ENCODE peak calls at places on chromosomes 11 and 22, in nine cellular contexts. One of them, this sample, is unnamed.

GRCh38 chr22:41369089-41369745 is 12.5 kb upstream of the TEF start:
- DNase-seq in activated CD8-positive, alpha-beta T cell treated with anti-CD3 and anti-CD28 coated beads, Interleukin-2, amount 10 ng/mL, durations not matched to agents 7 days and 5 days: no peak
- DNase-seq in keratinocyte: no peak
- DNase-seq in ureter: no peak
- DNase-seq in stimulated activated CD4-positive, alpha-beta T cell treated with anti-CD3 and anti-CD28 coated beads, Interleukin-1b, Interleukin-23, amount 100 ng/mL, for 24 hours: no peak
- DNase-seq in AG08395: no peak
- DNase-seq in ELR: no peak
- DNase-seq in sigmoid colon: no peak
- DNase-seq in mucosa of gallbladder: no peak
- DNase-seq in this sample: no peak

GRCh38 chr11:77401486-77402217 is 72.2 kb downstream of the PAK1 start:
- DNase-seq in activated CD8-positive, alpha-beta T cell treated with anti-CD3 and anti-CD28 coated beads, Interleukin-2, amount 10 ng/mL, durations not matched to agents 7 days and 5 days: no peak
- DNase-seq in keratinocyte: no peak
- DNase-seq in ureter: no peak
- DNase-seq in stimulated activated CD4-positive, alpha-beta T cell treated with anti-CD3 and anti-CD28 coated beads, Interleukin-1b, Interleukin-23, amount 100 ng/mL, for 24 hours: no peak
- DNase-seq in AG08395: no peak
- DNase-seq in ELR: no peak
- DNase-seq in sigmoid colon: no peak
- DNase-seq in mucosa of gallbladder: no peak
- DNase-seq in this sample: no peak

GRCh38 chr11:24637520-24637919 is 140.7 kb downstream of the LUZP2 start:
- DNase-seq in activated CD8-positive, alpha-beta T cell treated with anti-CD3 and anti-CD28 coated beads, Interleukin-2, amount 10 ng/mL, durations not matched to agents 7 days and 5 days: no peak
- DNase-seq in keratinocyte: no peak
- DNase-seq in ureter: no peak
- DNase-seq in stimulated activated CD4-positive, alpha-beta T cell treated with anti-CD3 and anti-CD28 coated beads, Interleukin-1b, Interleukin-23, amount 100 ng/mL, for 24 hours: no peak
- DNase-seq in AG08395: no peak
- DNase-seq in ELR: no peak
- DNase-seq in sigmoid colon: no peak
- DNase-seq in mucosa of gallbladder: peak
- DNase-seq in this sample: no peak

GRCh38 chr11:102926517-102926916 is 29.0 kb downstream of the MMP13 start:
- DNase-seq in activated CD8-positive, alpha-beta T cell treated with anti-CD3 and anti-CD28 coated beads, Interleukin-2, amount 10 ng/mL, durations not matched to agents 7 days and 5 days: no peak
- DNase-seq in keratinocyte: no peak
- DNase-seq in ureter: no peak
- DNase-seq in stimulated activated CD4-positive, alpha-beta T cell treated with anti-CD3 and anti-CD28 coated beads, Interleukin-1b, Interleukin-23, amount 100 ng/mL, for 24 hours: no peak
- DNase-seq in AG08395: no peak
- DNase-seq in ELR: no peak
- DNase-seq in sigmoid colon: no peak
- DNase-seq in mucosa of gallbladder: no peak
- DNase-seq in this sample: no peak

GRCh38 chr22:19664951-19665783 is 49.1 kb upstream of the SEPTIN5 start:
- DNase-seq in activated CD8-positive, alpha-beta T cell treated with anti-CD3 and anti-CD28 coated beads, Interleukin-2, amount 10 ng/mL, durations not matched to agents 7 days and 5 days: no peak
- DNase-seq in keratinocyte: no peak
- DNase-seq in ureter: no peak
- DNase-seq in stimulated activated CD4-positive, alpha-beta T cell treated with anti-CD3 and anti-CD28 coated beads, Interleukin-1b, Interleukin-23, amount 100 ng/mL, for 24 hours: no peak
- DNase-seq in AG08395: no peak
- DNase-seq in ELR: no peak
- DNase-seq in sigmoid colon: no peak
- DNase-seq in mucosa of gallbladder: no peak
- DNase-seq in this sample: no peak

GRCh38 chr11:4797212-4797611 is 7.0 kb downstream of the OR52R1 start:
- DNase-seq in activated CD8-positive, alpha-beta T cell treated with anti-CD3 and anti-CD28 coated beads, Interleukin-2, amount 10 ng/mL, durations not matched to agents 7 days and 5 days: no peak
- DNase-seq in keratinocyte: no peak
- DNase-seq in ureter: no peak
- DNase-seq in stimulated activated CD4-positive, alpha-beta T cell treated with anti-CD3 and anti-CD28 coated beads, Interleukin-1b, Interleukin-23, amount 100 ng/mL, for 24 hours: no peak
- DNase-seq in AG08395: no peak
- DNase-seq in ELR: no peak
- DNase-seq in sigmoid colon: no peak
- DNase-seq in mucosa of gallbladder: no peak
- DNase-seq in this sample: no peak

GRCh38 chr11:10584071-10584501 is 15.6 kb upstream of the LYVE1 start:
- DNase-seq in activated CD8-positive, alpha-beta T cell treated with anti-CD3 and anti-CD28 coated beads, Interleukin-2, amount 10 ng/mL, durations not matched to agents 7 days and 5 days: no peak
- DNase-seq in keratinocyte: no peak
- DNase-seq in ureter: no peak
- DNase-seq in stimulated activated CD4-positive, alpha-beta T cell treated with anti-CD3 and anti-CD28 coated beads, Interleukin-1b, Interleukin-23, amount 100 ng/mL, for 24 hours: no peak
- DNase-seq in AG08395: no peak
- DNase-seq in ELR: no peak
- DNase-seq in sigmoid colon: peak
- DNase-seq in mucosa of gallbladder: peak
- DNase-seq in this sample: no peak

GRCh38 chr11:14537134-14537599 is 17.0 kb upstream of the PSMA1 start:
- DNase-seq in activated CD8-positive, alpha-beta T cell treated with anti-CD3 and anti-CD28 coated beads, Interleukin-2, amount 10 ng/mL, durations not matched to agents 7 days and 5 days: peak
- DNase-seq in keratinocyte: no peak
- DNase-seq in ureter: no peak
- DNase-seq in stimulated activated CD4-positive, alpha-beta T cell treated with anti-CD3 and anti-CD28 coated beads, Interleukin-1b, Interleukin-23, amount 100 ng/mL, for 24 hours: no peak
- DNase-seq in AG08395: peak
- DNase-seq in ELR: peak
- DNase-seq in sigmoid colon: no peak
- DNase-seq in mucosa of gallbladder: no peak
- DNase-seq in this sample: peak

GRCh38 chr22:23199159-23199558 is 18.9 kb downstream of the BCR start:
- DNase-seq in activated CD8-positive, alpha-beta T cell treated with anti-CD3 and anti-CD28 coated beads, Interleukin-2, amount 10 ng/mL, durations not matched to agents 7 days and 5 days: no peak
- DNase-seq in keratinocyte: no peak
- DNase-seq in ureter: no peak
- DNase-seq in stimulated activated CD4-positive, alpha-beta T cell treated with anti-CD3 and anti-CD28 coated beads, Interleukin-1b, Interleukin-23, amount 100 ng/mL, for 24 hours: no peak
- DNase-seq in AG08395: no peak
- DNase-seq in ELR: no peak
- DNase-seq in sigmoid colon: no peak
- DNase-seq in mucosa of gallbladder: no peak
- DNase-seq in this sample: no peak

GRCh38 chr11:47899801-47900200 is 51.7 kb upstream of the NUP160 start:
- DNase-seq in activated CD8-positive, alpha-beta T cell treated with anti-CD3 and anti-CD28 coated beads, Interleukin-2, amount 10 ng/mL, durations not matched to agents 7 days and 5 days: no peak
- DNase-seq in keratinocyte: no peak
- DNase-seq in ureter: no peak
- DNase-seq in stimulated activated CD4-positive, alpha-beta T cell treated with anti-CD3 and anti-CD28 coated beads, Interleukin-1b, Interleukin-23, amount 100 ng/mL, for 24 hours: no peak
- DNase-seq in AG08395: no peak
- DNase-seq in ELR: no peak
- DNase-seq in sigmoid colon: no peak
- DNase-seq in mucosa of gallbladder: no peak
- DNase-seq in this sample: no peak

GRCh38 chr22:40009231-40009769 is 14.5 kb downstream of the FAM83F start:
- DNase-seq in activated CD8-positive, alpha-beta T cell treated with anti-CD3 and anti-CD28 coated beads, Interleukin-2, amount 10 ng/mL, durations not matched to agents 7 days and 5 days: no peak
- DNase-seq in keratinocyte: no peak
- DNase-seq in ureter: no peak
- DNase-seq in stimulated activated CD4-positive, alpha-beta T cell treated with anti-CD3 and anti-CD28 coated beads, Interleukin-1b, Interleukin-23, amount 100 ng/mL, for 24 hours: no peak
- DNase-seq in AG08395: no peak
- DNase-seq in ELR: no peak
- DNase-seq in sigmoid colon: no peak
- DNase-seq in mucosa of gallbladder: no peak
- DNase-seq in this sample: no peak

GRCh38 chr11:121741954-121742361 is 289.2 kb upstream of the SORL1-AS1 start:
- DNase-seq in activated CD8-positive, alpha-beta T cell treated with anti-CD3 and anti-CD28 coated beads, Interleukin-2, amount 10 ng/mL, durations not matched to agents 7 days and 5 days: no peak
- DNase-seq in keratinocyte: no peak
- DNase-seq in ureter: peak
- DNase-seq in stimulated activated CD4-positive, alpha-beta T cell treated with anti-CD3 and anti-CD28 coated beads, Interleukin-1b, Interleukin-23, amount 100 ng/mL, for 24 hours: no peak
- DNase-seq in AG08395: peak
- DNase-seq in ELR: no peak
- DNase-seq in sigmoid colon: peak
- DNase-seq in mucosa of gallbladder: peak
- DNase-seq in this sample: no peak

GRCh38 chr11:61026121-61027031 is 54.9 kb downstream of the CD6 start:
- DNase-seq in activated CD8-positive, alpha-beta T cell treated with anti-CD3 and anti-CD28 coated beads, Interleukin-2, amount 10 ng/mL, durations not matched to agents 7 days and 5 days: peak
- DNase-seq in keratinocyte: no peak
- DNase-seq in ureter: no peak
- DNase-seq in stimulated activated CD4-positive, alpha-beta T cell treated with anti-CD3 and anti-CD28 coated beads, Interleukin-1b, Interleukin-23, amount 100 ng/mL, for 24 hours: no peak
- DNase-seq in AG08395: no peak
- DNase-seq in ELR: no peak
- DNase-seq in sigmoid colon: peak
- DNase-seq in mucosa of gallbladder: no peak
- DNase-seq in this sample: peak

GRCh38 chr22:20154602-20155183 is 3.8 kb upstream of the CCDC188 start:
- DNase-seq in activated CD8-positive, alpha-beta T cell treated with anti-CD3 and anti-CD28 coated beads, Interleukin-2, amount 10 ng/mL, durations not matched to agents 7 days and 5 days: no peak
- DNase-seq in keratinocyte: no peak
- DNase-seq in ureter: no peak
- DNase-seq in stimulated activated CD4-positive, alpha-beta T cell treated with anti-CD3 and anti-CD28 coated beads, Interleukin-1b, Interleukin-23, amount 100 ng/mL, for 24 hours: no peak
- DNase-seq in AG08395: no peak
- DNase-seq in ELR: peak
- DNase-seq in sigmoid colon: no peak
- DNase-seq in mucosa of gallbladder: no peak
- DNase-seq in this sample: no peak

GRCh38 chr11:60098508-60098907 is 10.0 kb downstream of the MS4A2 start:
- DNase-seq in activated CD8-positive, alpha-beta T cell treated with anti-CD3 and anti-CD28 coated beads, Interleukin-2, amount 10 ng/mL, durations not matched to agents 7 days and 5 days: no peak
- DNase-seq in keratinocyte: no peak
- DNase-seq in ureter: no peak
- DNase-seq in stimulated activated CD4-positive, alpha-beta T cell treated with anti-CD3 and anti-CD28 coated beads, Interleukin-1b, Interleukin-23, amount 100 ng/mL, for 24 hours: no peak
- DNase-seq in AG08395: no peak
- DNase-seq in ELR: peak
- DNase-seq in sigmoid colon: no peak
- DNase-seq in mucosa of gallbladder: no peak
- DNase-seq in this sample: no peak

GRCh38 chr11:45092901-45093760 is 53.3 kb upstream of the PRDM11 start:
- DNase-seq in activated CD8-positive, alpha-beta T cell treated with anti-CD3 and anti-CD28 coated beads, Interleukin-2, amount 10 ng/mL, durations not matched to agents 7 days and 5 days: peak
- DNase-seq in keratinocyte: no peak
- DNase-seq in ureter: peak
- DNase-seq in stimulated activated CD4-positive, alpha-beta T cell treated with anti-CD3 and anti-CD28 coated beads, Interleukin-1b, Interleukin-23, amount 100 ng/mL, for 24 hours: no peak
- DNase-seq in AG08395: no peak
- DNase-seq in ELR: peak
- DNase-seq in sigmoid colon: no peak
- DNase-seq in mucosa of gallbladder: no peak
- DNase-seq in this sample: peak

GRCh38 chr11:130449246-130449990 is 973 bp downstream of the ADAMTS15 start:
- DNase-seq in activated CD8-positive, alpha-beta T cell treated with anti-CD3 and anti-CD28 coated beads, Interleukin-2, amount 10 ng/mL, durations not matched to agents 7 days and 5 days: no peak
- DNase-seq in keratinocyte: no peak
- DNase-seq in ureter: no peak
- DNase-seq in stimulated activated CD4-positive, alpha-beta T cell treated with anti-CD3 and anti-CD28 coated beads, Interleukin-1b, Interleukin-23, amount 100 ng/mL, for 24 hours: no peak
- DNase-seq in AG08395: no peak
- DNase-seq in ELR: no peak
- DNase-seq in sigmoid colon: no peak
- DNase-seq in mucosa of gallbladder: no peak
- DNase-seq in this sample: no peak

GRCh38 chr11:128779036-128779435 is 85.2 kb downstream of the FLI1 start:
- DNase-seq in activated CD8-positive, alpha-beta T cell treated with anti-CD3 and anti-CD28 coated beads, Interleukin-2, amount 10 ng/mL, durations not matched to agents 7 days and 5 days: no peak
- DNase-seq in keratinocyte: no peak
- DNase-seq in ureter: no peak
- DNase-seq in stimulated activated CD4-positive, alpha-beta T cell treated with anti-CD3 and anti-CD28 coated beads, Interleukin-1b, Interleukin-23, amount 100 ng/mL, for 24 hours: no peak
- DNase-seq in AG08395: no peak
- DNase-seq in ELR: peak
- DNase-seq in sigmoid colon: no peak
- DNase-seq in mucosa of gallbladder: no peak
- DNase-seq in this sample: no peak

GRCh38 chr22:46896166-46896565 is 133.7 kb downstream of the TBC1D22A start:
- DNase-seq in activated CD8-positive, alpha-beta T cell treated with anti-CD3 and anti-CD28 coated beads, Interleukin-2, amount 10 ng/mL, durations not matched to agents 7 days and 5 days: no peak
- DNase-seq in keratinocyte: no peak
- DNase-seq in ureter: no peak
- DNase-seq in stimulated activated CD4-positive, alpha-beta T cell treated with anti-CD3 and anti-CD28 coated beads, Interleukin-1b, Interleukin-23, amount 100 ng/mL, for 24 hours: no peak
- DNase-seq in AG08395: no peak
- DNase-seq in ELR: no peak
- DNase-seq in sigmoid colon: no peak
- DNase-seq in mucosa of gallbladder: no peak
- DNase-seq in this sample: no peak

GRCh38 chr22:39900306-39901227 is at the start of gene GRAP2:
- DNase-seq in activated CD8-positive, alpha-beta T cell treated with anti-CD3 and anti-CD28 coated beads, Interleukin-2, amount 10 ng/mL, durations not matched to agents 7 days and 5 days: peak
- DNase-seq in keratinocyte: no peak
- DNase-seq in ureter: no peak
- DNase-seq in stimulated activated CD4-positive, alpha-beta T cell treated with anti-CD3 and anti-CD28 coated beads, Interleukin-1b, Interleukin-23, amount 100 ng/mL, for 24 hours: peak
- DNase-seq in AG08395: no peak
- DNase-seq in ELR: no peak
- DNase-seq in sigmoid colon: no peak
- DNase-seq in mucosa of gallbladder: no peak
- DNase-seq in this sample: peak

GRCh38 chr22:18023509-18024275 is 669 bp downstream of the MICAL3 start:
- DNase-seq in activated CD8-positive, alpha-beta T cell treated with anti-CD3 and anti-CD28 coated beads, Interleukin-2, amount 10 ng/mL, durations not matched to agents 7 days and 5 days: peak
- DNase-seq in keratinocyte: no peak
- DNase-seq in ureter: peak
- DNase-seq in stimulated activated CD4-positive, alpha-beta T cell treated with anti-CD3 and anti-CD28 coated beads, Interleukin-1b, Interleukin-23, amount 100 ng/mL, for 24 hours: peak
- DNase-seq in AG08395: peak
- DNase-seq in ELR: peak
- DNase-seq in sigmoid colon: peak
- DNase-seq in mucosa of gallbladder: peak
- DNase-seq in this sample: peak

GRCh38 chr11:116513894-116514293 is 258.9 kb downstream of the BUD13 start:
- DNase-seq in activated CD8-positive, alpha-beta T cell treated with anti-CD3 and anti-CD28 coated beads, Interleukin-2, amount 10 ng/mL, durations not matched to agents 7 days and 5 days: peak
- DNase-seq in keratinocyte: no peak
- DNase-seq in ureter: no peak
- DNase-seq in stimulated activated CD4-positive, alpha-beta T cell treated with anti-CD3 and anti-CD28 coated beads, Interleukin-1b, Interleukin-23, amount 100 ng/mL, for 24 hours: no peak
- DNase-seq in AG08395: peak
- DNase-seq in ELR: peak
- DNase-seq in sigmoid colon: no peak
- DNase-seq in mucosa of gallbladder: peak
- DNase-seq in this sample: peak

GRCh38 chr11:1647901-1648721 is 18.5 kb downstream of the KRTAP5-5 start:
- DNase-seq in activated CD8-positive, alpha-beta T cell treated with anti-CD3 and anti-CD28 coated beads, Interleukin-2, amount 10 ng/mL, durations not matched to agents 7 days and 5 days: no peak
- DNase-seq in keratinocyte: no peak
- DNase-seq in ureter: no peak
- DNase-seq in stimulated activated CD4-positive, alpha-beta T cell treated with anti-CD3 and anti-CD28 coated beads, Interleukin-1b, Interleukin-23, amount 100 ng/mL, for 24 hours: no peak
- DNase-seq in AG08395: no peak
- DNase-seq in ELR: no peak
- DNase-seq in sigmoid colon: no peak
- DNase-seq in mucosa of gallbladder: no peak
- DNase-seq in this sample: no peak

GRCh38 chr11:44883277-44883676 is 67.4 kb downstream of the TP53I11 start:
- DNase-seq in activated CD8-positive, alpha-beta T cell treated with anti-CD3 and anti-CD28 coated beads, Interleukin-2, amount 10 ng/mL, durations not matched to agents 7 days and 5 days: no peak
- DNase-seq in keratinocyte: no peak
- DNase-seq in ureter: no peak
- DNase-seq in stimulated activated CD4-positive, alpha-beta T cell treated with anti-CD3 and anti-CD28 coated beads, Interleukin-1b, Interleukin-23, amount 100 ng/mL, for 24 hours: no peak
- DNase-seq in AG08395: no peak
- DNase-seq in ELR: no peak
- DNase-seq in sigmoid colon: no peak
- DNase-seq in mucosa of gallbladder: peak
- DNase-seq in this sample: no peak

GRCh38 chr11:116686891-116687290 is 85.9 kb downstream of the BUD13 start:
- DNase-seq in activated CD8-positive, alpha-beta T cell treated with anti-CD3 and anti-CD28 coated beads, Interleukin-2, amount 10 ng/mL, durations not matched to agents 7 days and 5 days: no peak
- DNase-seq in keratinocyte: no peak
- DNase-seq in ureter: no peak
- DNase-seq in stimulated activated CD4-positive, alpha-beta T cell treated with anti-CD3 and anti-CD28 coated beads, Interleukin-1b, Interleukin-23, amount 100 ng/mL, for 24 hours: no peak
- DNase-seq in AG08395: no peak
- DNase-seq in ELR: no peak
- DNase-seq in sigmoid colon: peak
- DNase-seq in mucosa of gallbladder: no peak
- DNase-seq in this sample: no peak

GRCh38 chr11:36600155-36600554 is 2.1 kb upstream of the RAG2 start:
- DNase-seq in activated CD8-positive, alpha-beta T cell treated with anti-CD3 and anti-CD28 coated beads, Interleukin-2, amount 10 ng/mL, durations not matched to agents 7 days and 5 days: no peak
- DNase-seq in keratinocyte: no peak
- DNase-seq in ureter: no peak
- DNase-seq in stimulated activated CD4-positive, alpha-beta T cell treated with anti-CD3 and anti-CD28 coated beads, Interleukin-1b, Interleukin-23, amount 100 ng/mL, for 24 hours: no peak
- DNase-seq in AG08395: no peak
- DNase-seq in ELR: no peak
- DNase-seq in sigmoid colon: no peak
- DNase-seq in mucosa of gallbladder: no peak
- DNase-seq in this sample: no peak

GRCh38 chr22:49362393-49362792 is 465.3 kb downstream of the BRD1 start:
- DNase-seq in activated CD8-positive, alpha-beta T cell treated with anti-CD3 and anti-CD28 coated beads, Interleukin-2, amount 10 ng/mL, durations not matched to agents 7 days and 5 days: no peak
- DNase-seq in keratinocyte: no peak
- DNase-seq in ureter: no peak
- DNase-seq in stimulated activated CD4-positive, alpha-beta T cell treated with anti-CD3 and anti-CD28 coated beads, Interleukin-1b, Interleukin-23, amount 100 ng/mL, for 24 hours: no peak
- DNase-seq in AG08395: no peak
- DNase-seq in ELR: no peak
- DNase-seq in sigmoid colon: no peak
- DNase-seq in mucosa of gallbladder: peak
- DNase-seq in this sample: no peak

GRCh38 chr11:12008790-12009616 is 577 bp upstream of the DKK3 start:
- DNase-seq in activated CD8-positive, alpha-beta T cell treated with anti-CD3 and anti-CD28 coated beads, Interleukin-2, amount 10 ng/mL, durations not matched to agents 7 days and 5 days: no peak
- DNase-seq in keratinocyte: no peak
- DNase-seq in ureter: no peak
- DNase-seq in stimulated activated CD4-positive, alpha-beta T cell treated with anti-CD3 and anti-CD28 coated beads, Interleukin-1b, Interleukin-23, amount 100 ng/mL, for 24 hours: no peak
- DNase-seq in AG08395: peak
- DNase-seq in ELR: peak
- DNase-seq in sigmoid colon: peak
- DNase-seq in mucosa of gallbladder: no peak
- DNase-seq in this sample: no peak

GRCh38 chr11:93783767-93784151 is 323 bp upstream of the MED17 start:
- DNase-seq in activated CD8-positive, alpha-beta T cell treated with anti-CD3 and anti-CD28 coated beads, Interleukin-2, amount 10 ng/mL, durations not matched to agents 7 days and 5 days: no peak
- DNase-seq in keratinocyte: no peak
- DNase-seq in ureter: no peak
- DNase-seq in stimulated activated CD4-positive, alpha-beta T cell treated with anti-CD3 and anti-CD28 coated beads, Interleukin-1b, Interleukin-23, amount 100 ng/mL, for 24 hours: no peak
- DNase-seq in AG08395: no peak
- DNase-seq in ELR: no peak
- DNase-seq in sigmoid colon: no peak
- DNase-seq in mucosa of gallbladder: no peak
- DNase-seq in this sample: no peak

GRCh38 chr11:114279778-114280532 is 16.2 kb upstream of the NNMT start:
- DNase-seq in activated CD8-positive, alpha-beta T cell treated with anti-CD3 and anti-CD28 coated beads, Interleukin-2, amount 10 ng/mL, durations not matched to agents 7 days and 5 days: no peak
- DNase-seq in keratinocyte: no peak
- DNase-seq in ureter: no peak
- DNase-seq in stimulated activated CD4-positive, alpha-beta T cell treated with anti-CD3 and anti-CD28 coated beads, Interleukin-1b, Interleukin-23, amount 100 ng/mL, for 24 hours: no peak
- DNase-seq in AG08395: peak
- DNase-seq in ELR: peak
- DNase-seq in sigmoid colon: no peak
- DNase-seq in mucosa of gallbladder: no peak
- DNase-seq in this sample: no peak